ENCODE peak calls at places on chromosome 1, in four cellular contexts. One of them, this sample, is unnamed.

GRCh38 chr1:47951026-47951425 is 46.2 kb downstream of the TRABD2B start:
- DNase-seq in NCI-H1105 treated with DMSO at 0.1 percent for 48 hours: no peak
- DNase-seq in renal cortical epithelial cell: no peak
- DNase-seq in heart right ventricle: no peak
- DNase-seq in this sample: no peak

GRCh38 chr1:241533375-241534115 is 1.4 kb downstream of the KMO start:
- DNase-seq in NCI-H1105 treated with DMSO at 0.1 percent for 48 hours: no peak
- DNase-seq in renal cortical epithelial cell: peak
- DNase-seq in heart right ventricle: no peak
- DNase-seq in this sample: no peak

GRCh38 chr1:235908742-235909520 is 42.2 kb upstream of the LYST start:
- DNase-seq in NCI-H1105 treated with DMSO at 0.1 percent for 48 hours: no peak
- DNase-seq in renal cortical epithelial cell: peak
- DNase-seq in heart right ventricle: no peak
- DNase-seq in this sample: no peak

GRCh38 chr1:1939296-1940122 is 20.4 kb upstream of the TMEM52 start:
- DNase-seq in NCI-H1105 treated with DMSO at 0.1 percent for 48 hours: no peak
- DNase-seq in renal cortical epithelial cell: no peak
- DNase-seq in heart right ventricle: no peak
- DNase-seq in this sample: no peak

GRCh38 chr1:110634455-110635281 is 28.5 kb upstream of the KCNA2 start:
- DNase-seq in NCI-H1105 treated with DMSO at 0.1 percent for 48 hours: no peak
- DNase-seq in renal cortical epithelial cell: peak
- DNase-seq in heart right ventricle: peak
- DNase-seq in this sample: peak

GRCh38 chr1:203926025-203926540 is 64.7 kb downstream of the SNRPE start:
- DNase-seq in NCI-H1105 treated with DMSO at 0.1 percent for 48 hours: no peak
- DNase-seq in renal cortical epithelial cell: no peak
- DNase-seq in heart right ventricle: no peak
- DNase-seq in this sample: no peak

GRCh38 chr1:44576456-44577150 is 97.7 kb downstream of the TMEM53 start:
- DNase-seq in NCI-H1105 treated with DMSO at 0.1 percent for 48 hours: no peak
- DNase-seq in renal cortical epithelial cell: no peak
- DNase-seq in heart right ventricle: no peak
- DNase-seq in this sample: peak

GRCh38 chr1:196856053-196856452 is 31.8 kb upstream of the CFHR4 start:
- DNase-seq in NCI-H1105 treated with DMSO at 0.1 percent for 48 hours: no peak
- DNase-seq in renal cortical epithelial cell: no peak
- DNase-seq in heart right ventricle: no peak
- DNase-seq in this sample: no peak

GRCh38 chr1:83839566-83840173 is 159.3 kb downstream of the TTLL7 start:
- DNase-seq in NCI-H1105 treated with DMSO at 0.1 percent for 48 hours: peak
- DNase-seq in renal cortical epithelial cell: peak
- DNase-seq in heart right ventricle: no peak
- DNase-seq in this sample: no peak

GRCh38 chr1:110672001-110672752 is 2.6 kb downstream of the KCNA3 start:
- DNase-seq in NCI-H1105 treated with DMSO at 0.1 percent for 48 hours: peak
- DNase-seq in renal cortical epithelial cell: no peak
- DNase-seq in heart right ventricle: no peak
- DNase-seq in this sample: peak

GRCh38 chr1:187892640-187893039 is 1063.9 kb downstream of the PLA2G4A start:
- DNase-seq in NCI-H1105 treated with DMSO at 0.1 percent for 48 hours: no peak
- DNase-seq in renal cortical epithelial cell: no peak
- DNase-seq in heart right ventricle: no peak
- DNase-seq in this sample: no peak

GRCh38 chr1:198671136-198671535 is 32.3 kb downstream of the PTPRC start:
- DNase-seq in NCI-H1105 treated with DMSO at 0.1 percent for 48 hours: no peak
- DNase-seq in renal cortical epithelial cell: peak
- DNase-seq in heart right ventricle: no peak
- DNase-seq in this sample: no peak

GRCh38 chr1:198809247-198809646 is 170.4 kb downstream of the PTPRC start:
- DNase-seq in NCI-H1105 treated with DMSO at 0.1 percent for 48 hours: no peak
- DNase-seq in renal cortical epithelial cell: no peak
- DNase-seq in heart right ventricle: no peak
- DNase-seq in this sample: no peak

GRCh38 chr1:10904396-10905358 is 107.8 kb upstream of the TARDBP start:
- DNase-seq in NCI-H1105 treated with DMSO at 0.1 percent for 48 hours: no peak
- DNase-seq in renal cortical epithelial cell: no peak
- DNase-seq in heart right ventricle: no peak
- DNase-seq in this sample: no peak

GRCh38 chr1:244341455-244342450 is 110.0 kb downstream of the ADSS2 start:
- DNase-seq in NCI-H1105 treated with DMSO at 0.1 percent for 48 hours: peak
- DNase-seq in renal cortical epithelial cell: peak
- DNase-seq in heart right ventricle: no peak
- DNase-seq in this sample: no peak

GRCh38 chr1:93598396-93598795 is 83.2 kb downstream of the BCAR3 start:
- DNase-seq in NCI-H1105 treated with DMSO at 0.1 percent for 48 hours: no peak
- DNase-seq in renal cortical epithelial cell: no peak
- DNase-seq in heart right ventricle: no peak
- DNase-seq in this sample: no peak

GRCh38 chr1:246680696-246681127 is 43.5 kb upstream of the SCCPDH start:
- DNase-seq in NCI-H1105 treated with DMSO at 0.1 percent for 48 hours: no peak
- DNase-seq in renal cortical epithelial cell: no peak
- DNase-seq in heart right ventricle: no peak
- DNase-seq in this sample: peak

GRCh38 chr1:6301526-6301925 is 40.6 kb upstream of the GPR153 start:
- DNase-seq in NCI-H1105 treated with DMSO at 0.1 percent for 48 hours: no peak
- DNase-seq in renal cortical epithelial cell: no peak
- DNase-seq in heart right ventricle: no peak
- DNase-seq in this sample: no peak

GRCh38 chr1:226762988-226763740 is 24.1 kb upstream of the ITPKB start:
- DNase-seq in NCI-H1105 treated with DMSO at 0.1 percent for 48 hours: peak
- DNase-seq in renal cortical epithelial cell: no peak
- DNase-seq in heart right ventricle: no peak
- DNase-seq in this sample: no peak

GRCh38 chr1:110312188-110313121 is 26.7 kb upstream of the RBM15 start:
- DNase-seq in NCI-H1105 treated with DMSO at 0.1 percent for 48 hours: peak
- DNase-seq in renal cortical epithelial cell: peak
- DNase-seq in heart right ventricle: peak
- DNase-seq in this sample: peak

GRCh38 chr1:206685749-206686485 is 1.2 kb downstream of the MAPKAPK2 start:
- DNase-seq in NCI-H1105 treated with DMSO at 0.1 percent for 48 hours: peak
- DNase-seq in renal cortical epithelial cell: peak
- DNase-seq in heart right ventricle: peak
- DNase-seq in this sample: no peak

GRCh38 chr1:201221201-201221846 is 30.7 kb downstream of the IGFN1 start:
- DNase-seq in NCI-H1105 treated with DMSO at 0.1 percent for 48 hours: no peak
- DNase-seq in renal cortical epithelial cell: no peak
- DNase-seq in heart right ventricle: no peak
- DNase-seq in this sample: no peak

GRCh38 chr1:246836647-246837046 is 95.1 kb downstream of the AHCTF1 start:
- DNase-seq in NCI-H1105 treated with DMSO at 0.1 percent for 48 hours: no peak
- DNase-seq in renal cortical epithelial cell: no peak
- DNase-seq in heart right ventricle: no peak
- DNase-seq in this sample: no peak

This sample was measured in NCI-H1092 treated with DMSO at 0.1 percent for 48 hours.